ENCODE peak calls at places on chromosomes 7 and 10, in six cellular contexts. One of them, this sample, is unnamed. For H3K4me1, the result is how much of the 10 kb centered on the place peaks cover.

GRCh38 chr10:127907411-127908105 is 655 bp downstream of the PTPRE start:
- DNase-seq in lung: peak
- DNase-seq in uterus: no peak
- DNase-seq in hepatocyte: peak
- DNase-seq in OCI-LY7: no peak
- DNase-seq in CD8-positive, alpha-beta T cell: no peak
- DNase-seq in this sample: no peak

GRCh38 chr7:78386520-78386919 is 587.9 kb downstream of the PHTF2 start:
- DNase-seq in hepatocyte: no peak
- DNase-seq in uterus: no peak
- DNase-seq in OCI-LY7: no peak
- DNase-seq in CD8-positive, alpha-beta T cell: no peak
- DNase-seq in lung: no peak
- DNase-seq in this sample: no peak

GRCh38 chr7:41816111-41816510 is 113.2 kb upstream of the INHBA start:
- DNase-seq in lung: no peak
- DNase-seq in CD8-positive, alpha-beta T cell: peak
- DNase-seq in uterus: no peak
- DNase-seq in OCI-LY7: no peak
- DNase-seq in hepatocyte: no peak
- DNase-seq in this sample: no peak

GRCh38 chr7:47241112-47242065 is 340.5 kb downstream of the TNS3 start:
- DNase-seq in lung: no peak
- DNase-seq in OCI-LY7: no peak
- DNase-seq in CD8-positive, alpha-beta T cell: no peak
- DNase-seq in uterus: peak
- DNase-seq in hepatocyte: no peak
- DNase-seq in this sample: no peak

GRCh38 chr10:124213471-124213870 is 120.1 kb upstream of the CHST15 start:
- DNase-seq in hepatocyte: no peak
- DNase-seq in uterus: no peak
- DNase-seq in CD8-positive, alpha-beta T cell: no peak
- DNase-seq in lung: no peak
- DNase-seq in OCI-LY7: no peak
- DNase-seq in this sample: no peak

GRCh38 chr7:101717986-101718746 is 89.1 kb upstream of the MYL10 start:
- DNase-seq in lung: peak
- DNase-seq in CD8-positive, alpha-beta T cell: no peak
- DNase-seq in OCI-LY7: no peak
- DNase-seq in uterus: no peak
- DNase-seq in hepatocyte: peak
- DNase-seq in this sample: no peak

GRCh38 chr10:70679498-70679897 is 7.2 kb downstream of the ADAMTS14 start:
- DNase-seq in CD8-positive, alpha-beta T cell: no peak
- DNase-seq in lung: no peak
- DNase-seq in uterus: no peak
- DNase-seq in hepatocyte: peak
- DNase-seq in OCI-LY7: no peak
- DNase-seq in this sample: no peak

GRCh38 chr7:29217112-29217511 is 22.5 kb downstream of the CHN2 start:
- DNase-seq in lung: no peak
- DNase-seq in CD8-positive, alpha-beta T cell: no peak
- DNase-seq in OCI-LY7: no peak
- DNase-seq in hepatocyte: peak
- DNase-seq in uterus: no peak
- DNase-seq in this sample: no peak

GRCh38 chr7:412313-412710 is 107.3 kb downstream of the PDGFA start:
- DNase-seq in OCI-LY7: no peak
- DNase-seq in lung: no peak
- DNase-seq in uterus: no peak
- DNase-seq in hepatocyte: no peak
- DNase-seq in CD8-positive, alpha-beta T cell: no peak
- DNase-seq in this sample: no peak

GRCh38 chr10:106866244-106866845 is 298.2 kb downstream of the SORCS1 start:
- DNase-seq in CD8-positive, alpha-beta T cell: no peak
- DNase-seq in uterus: no peak
- DNase-seq in hepatocyte: no peak
- DNase-seq in lung: no peak
- DNase-seq in OCI-LY7: no peak
- DNase-seq in this sample: no peak

GRCh38 chr10:103171278-103171677 is 21.8 kb downstream of the NT5C2 start:
- DNase-seq in OCI-LY7: no peak
- DNase-seq in hepatocyte: no peak
- DNase-seq in lung: no peak
- DNase-seq in CD8-positive, alpha-beta T cell: no peak
- DNase-seq in uterus: no peak
- DNase-seq in this sample: no peak

GRCh38 chr10:45470098-45471012 is 96.3 kb downstream of the ALOX5 start:
- DNase-seq in CD8-positive, alpha-beta T cell: peak
- DNase-seq in OCI-LY7: peak
- DNase-seq in lung: no peak
- DNase-seq in uterus: no peak
- DNase-seq in hepatocyte: peak
- DNase-seq in this sample: no peak

GRCh38 chr10:75612904-75613684 is 181.7 kb downstream of the LRMDA start:
- DNase-seq in uterus: peak
- DNase-seq in lung: no peak
- DNase-seq in OCI-LY7: no peak
- DNase-seq in hepatocyte: peak
- DNase-seq in CD8-positive, alpha-beta T cell: no peak
- DNase-seq in this sample: no peak

GRCh38 chr10:68023292-68023691 is 51.8 kb downstream of the HERC4 start:
- DNase-seq in uterus: no peak
- DNase-seq in OCI-LY7: no peak
- DNase-seq in CD8-positive, alpha-beta T cell: no peak
- DNase-seq in lung: no peak
- DNase-seq in hepatocyte: no peak
- DNase-seq in this sample: no peak

GRCh38 chr7:144515430-144515829 is 111.9 kb upstream of the NOBOX start:
- DNase-seq in lung: no peak
- DNase-seq in uterus: no peak
- DNase-seq in CD8-positive, alpha-beta T cell: no peak
- DNase-seq in hepatocyte: no peak
- DNase-seq in OCI-LY7: no peak
- DNase-seq in this sample: no peak

GRCh38 chr7:80335473-80336232 is 176.2 kb downstream of the GNAT3 start:
- DNase-seq in uterus: no peak
- DNase-seq in lung: no peak
- DNase-seq in CD8-positive, alpha-beta T cell: no peak
- DNase-seq in hepatocyte: peak
- DNase-seq in OCI-LY7: no peak
- DNase-seq in this sample: no peak

GRCh38 chr10:23523251-23523650 is 84.4 kb downstream of the OTUD1 start:
- DNase-seq in OCI-LY7: no peak
- DNase-seq in uterus: no peak
- DNase-seq in hepatocyte: no peak
- DNase-seq in CD8-positive, alpha-beta T cell: no peak
- DNase-seq in lung: no peak
- DNase-seq in this sample: no peak

GRCh38 chr7:77940647-77941046 is 142.1 kb downstream of the PHTF2 start:
- DNase-seq in lung: no peak
- DNase-seq in uterus: no peak
- DNase-seq in hepatocyte: peak
- DNase-seq in OCI-LY7: peak
- DNase-seq in CD8-positive, alpha-beta T cell: no peak
- DNase-seq in this sample: peak

GRCh38 chr10:120542591-120542990 is 85.6 kb downstream of the PLPP4 start:
- DNase-seq in uterus: no peak
- DNase-seq in OCI-LY7: no peak
- DNase-seq in hepatocyte: no peak
- DNase-seq in lung: no peak
- DNase-seq in CD8-positive, alpha-beta T cell: no peak
- DNase-seq in this sample: no peak

GRCh38 chr10:120735773-120736371 is 115.3 kb upstream of the WDR11 start:
- DNase-seq in CD8-positive, alpha-beta T cell: no peak
- DNase-seq in OCI-LY7: peak
- DNase-seq in uterus: no peak
- DNase-seq in lung: no peak
- DNase-seq in hepatocyte: peak
- DNase-seq in this sample: no peak

GRCh38 chr7:20395094-20395493 is 64.4 kb downstream of the ITGB8 start:
- DNase-seq in lung: no peak
- DNase-seq in CD8-positive, alpha-beta T cell: no peak
- DNase-seq in hepatocyte: no peak
- DNase-seq in OCI-LY7: no peak
- DNase-seq in uterus: no peak
- DNase-seq in this sample: no peak
- H3K4me3 ChIP-seq in lung: no peak
- H3K4me3 ChIP-seq in CD8-positive, alpha-beta T cell: no peak
- H3K4me3 ChIP-seq in hepatocyte: no peak
- H3K4me3 ChIP-seq in OCI-LY7: no peak
- H3K4me3 ChIP-seq in uterus: no peak
- H3K4me3 ChIP-seq in this sample: no peak

DNA sequence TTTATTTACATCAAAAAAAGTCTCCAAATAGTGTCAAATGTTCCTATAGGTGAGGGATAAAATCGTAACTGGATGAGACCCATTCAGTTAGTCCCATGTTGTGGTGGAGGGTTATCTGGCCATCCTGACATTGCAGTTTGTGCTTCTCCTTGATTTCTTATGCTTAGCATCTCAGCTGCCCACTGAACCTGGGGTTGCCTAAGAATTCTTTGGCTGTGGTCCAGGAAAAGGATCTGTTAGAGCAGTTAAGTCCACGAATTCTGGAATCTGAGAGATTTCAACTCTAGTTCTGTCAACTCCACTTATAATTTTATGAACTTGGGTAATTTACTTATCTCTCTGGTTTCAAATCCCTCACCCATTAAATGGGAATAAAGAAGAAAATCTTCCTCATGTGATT is 1673.4 kb downstream of the REEP3 start:
- DNase-seq in OCI-LY7: no peak
- DNase-seq in uterus: no peak
- DNase-seq in lung: no peak
- DNase-seq in hepatocyte: peak
- DNase-seq in CD8-positive, alpha-beta T cell: no peak
- DNase-seq in this sample: peak
- H3K4me1 ChIP-seq in OCI-LY7: under half
- H3K4me1 ChIP-seq in uterus: under half
- H3K4me1 ChIP-seq in lung: under half
- H3K4me1 ChIP-seq in hepatocyte: under half
- H3K4me1 ChIP-seq in CD8-positive, alpha-beta T cell: under half
- H3K4me1 ChIP-seq in this sample: under half

GRCh38 chr7:107506683-107507339 is 37.0 kb downstream of the GPR22 start:
- DNase-seq in OCI-LY7: no peak
- DNase-seq in hepatocyte: peak
- DNase-seq in uterus: no peak
- DNase-seq in lung: peak
- DNase-seq in CD8-positive, alpha-beta T cell: no peak
- DNase-seq in this sample: no peak

GRCh38 chr7:107505997-107506682 is 36.3 kb downstream of the GPR22 start:
- DNase-seq in uterus: no peak
- DNase-seq in OCI-LY7: peak
- DNase-seq in CD8-positive, alpha-beta T cell: no peak
- DNase-seq in lung: peak
- DNase-seq in hepatocyte: peak
- DNase-seq in this sample: no peak

GRCh38 chr7:107503667-107504066 is 33.8 kb downstream of the GPR22 start:
- DNase-seq in uterus: no peak
- DNase-seq in CD8-positive, alpha-beta T cell: no peak
- DNase-seq in lung: no peak
- DNase-seq in hepatocyte: no peak
- DNase-seq in OCI-LY7: no peak
- DNase-seq in this sample: no peak

GRCh38 chr7:107502797-107503196 is 32.9 kb downstream of the GPR22 start:
- DNase-seq in lung: no peak
- DNase-seq in CD8-positive, alpha-beta T cell: no peak
- DNase-seq in hepatocyte: no peak
- DNase-seq in OCI-LY7: no peak
- DNase-seq in uterus: no peak
- DNase-seq in this sample: no peak

GRCh38 chr7:107505362-107505761 is 35.5 kb downstream of the GPR22 start:
- DNase-seq in lung: no peak
- DNase-seq in OCI-LY7: no peak
- DNase-seq in CD8-positive, alpha-beta T cell: no peak
- DNase-seq in hepatocyte: no peak
- DNase-seq in uterus: no peak
- DNase-seq in this sample: no peak
- H3K4me3 ChIP-seq in lung: no peak
- H3K4me3 ChIP-seq in OCI-LY7: no peak
- H3K4me3 ChIP-seq in CD8-positive, alpha-beta T cell: no peak
- H3K4me3 ChIP-seq in hepatocyte: no peak
- H3K4me3 ChIP-seq in uterus: no peak
- H3K4me3 ChIP-seq in this sample: no peak

DNA sequence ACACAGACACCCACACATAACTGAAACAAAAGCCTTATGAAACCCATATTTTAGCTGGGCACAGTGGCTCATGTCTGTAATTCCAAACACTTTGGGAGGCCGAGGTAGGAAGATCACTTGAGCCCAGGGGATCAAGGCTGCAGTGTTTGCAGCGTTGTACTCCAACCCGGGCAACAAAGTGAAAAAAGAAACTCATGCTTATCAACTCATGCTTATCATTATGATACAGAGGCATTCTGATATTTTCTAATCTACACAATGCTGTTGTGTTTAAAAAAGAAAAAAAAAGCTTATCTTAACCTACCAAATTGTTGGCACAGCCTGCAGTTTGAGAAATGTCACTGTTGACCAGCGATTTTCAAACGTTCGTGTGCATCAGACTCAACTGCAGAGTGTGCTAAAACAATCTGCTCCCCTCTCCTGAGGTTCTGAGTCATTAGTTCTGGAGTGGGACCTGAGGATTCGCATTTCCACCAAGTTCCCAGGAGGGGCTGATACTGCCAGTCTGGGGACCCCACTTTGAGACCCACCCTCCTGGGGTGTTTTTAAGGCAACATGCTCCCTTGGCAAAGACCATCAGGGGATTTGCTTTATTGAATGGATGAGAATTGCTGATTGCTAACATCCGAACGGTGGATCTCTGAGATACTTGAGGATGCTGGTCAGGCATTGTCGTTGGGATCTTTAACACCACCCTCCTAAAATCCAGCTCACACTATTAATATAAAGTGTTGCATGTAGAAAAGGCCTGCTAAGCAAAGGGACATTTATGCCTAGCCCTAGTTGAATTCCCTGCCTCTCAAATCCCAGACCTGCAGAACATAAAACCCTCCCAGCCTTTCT is 16.2 kb downstream of the CHST3 start:
- DNase-seq in hepatocyte: no peak
- DNase-seq in uterus: no peak
- DNase-seq in OCI-LY7: no peak
- DNase-seq in CD8-positive, alpha-beta T cell: no peak
- DNase-seq in lung: no peak
- DNase-seq in this sample: no peak
- H3K4me1 ChIP-seq in hepatocyte: half or more
- H3K4me1 ChIP-seq in uterus: under half
- H3K4me1 ChIP-seq in OCI-LY7: under half
- H3K4me1 ChIP-seq in CD8-positive, alpha-beta T cell: under half
- H3K4me1 ChIP-seq in lung: under half
- H3K4me1 ChIP-seq in this sample: under half

GRCh38 chr10:88186335-88186734 is 322.9 kb downstream of the PTEN start:
- DNase-seq in uterus: no peak
- DNase-seq in lung: no peak
- DNase-seq in hepatocyte: no peak
- DNase-seq in OCI-LY7: no peak
- DNase-seq in CD8-positive, alpha-beta T cell: no peak
- DNase-seq in this sample: no peak
- H3K4me3 ChIP-seq in uterus: no peak
- H3K4me3 ChIP-seq in lung: no peak
- H3K4me3 ChIP-seq in hepatocyte: no peak
- H3K4me3 ChIP-seq in OCI-LY7: no peak
- H3K4me3 ChIP-seq in CD8-positive, alpha-beta T cell: no peak
- H3K4me3 ChIP-seq in this sample: no peak